ENCODE peak calls at places on chromosomes 5 and 9, in ten cellular contexts. W, G, V, H, J, Q, M, K, O and S are unnamed samples.

GRCh38 chr5:96873469-96873868 is 2.8 kb upstream of the ERAP2 start:
- DNase-seq in W (no peak), G (no peak), V (no peak), H (no peak), J (no peak), Q (no peak), M (no peak), K (no peak), O (no peak), S (no peak)

GRCh38 chr5:157106668-157107461 is 2.0 kb downstream of the HAVCR2 start:
- DNase-seq in W (no peak), G (no peak), V (peak; percentile 66), H (peak; percentile 76), J (peak; percentile 3), Q (peak; percentile 80), M (no peak), K (peak; percentile 25), O (peak; percentile 47), S (no peak)

GRCh38 chr5:179267071-179267670 is 78.1 kb downstream of the ADAMTS2 start:
- DNase-seq in W (no peak), G (no peak), V (no peak), H (peak; percentile 38), J (no peak), Q (peak; percentile 71), M (peak; percentile 68), K (no peak), O (peak; percentile 45), S (no peak)

GRCh38 chr5:75239681-75240080 is 3.0 kb upstream of the ANKRD31 start:
- DNase-seq in W (no peak), G (no peak), V (no peak), H (no peak), J (no peak), Q (no peak), M (no peak), K (no peak), O (no peak), S (no peak)

GRCh38 chr9:21570643-21571275 is 88.6 kb upstream of the IFNE start:
- DNase-seq in W (no peak), G (no peak), V (no peak), H (no peak), J (no peak), Q (no peak), M (no peak), K (no peak), O (no peak), S (no peak)

GRCh38 chr5:111383288-111383970 is 128.9 kb downstream of the STARD4 start:
- DNase-seq in W (no peak), G (no peak), V (no peak), H (no peak), J (peak; percentile 42), Q (no peak), M (no peak), K (no peak), O (no peak), S (no peak)

GRCh38 chr5:139651863-139652787 is 4.0 kb downstream of the CXXC5 start:
- DNase-seq in W (no peak), G (no peak), V (peak; percentile 87), H (peak; percentile 84), J (peak; percentile 94), Q (peak; percentile 94), M (peak; percentile 91), K (peak; percentile 78), O (peak; percentile 76), S (peak; percentile 76)

GRCh38 chr5:56272765-56273164 is 39.6 kb upstream of the ANKRD55 start:
- DNase-seq in W (no peak), G (no peak), V (no peak), H (no peak), J (no peak), Q (no peak), M (no peak), K (no peak), O (no peak), S (no peak)

GRCh38 chr9:20315672-20316071 is 306.6 kb downstream of the MLLT3 start:
- DNase-seq in W (no peak), G (peak; percentile 55), V (peak; percentile 26), H (no peak), J (peak; percentile 91), Q (no peak), M (no peak), K (no peak), O (no peak), S (no peak)

GRCh38 chr9:27478322-27478721 is 45.8 kb upstream of the IFNK start:
- DNase-seq in W (no peak), G (no peak), V (no peak), H (no peak), J (no peak), Q (no peak), M (no peak), K (no peak), O (no peak), S (no peak)

DNA sequence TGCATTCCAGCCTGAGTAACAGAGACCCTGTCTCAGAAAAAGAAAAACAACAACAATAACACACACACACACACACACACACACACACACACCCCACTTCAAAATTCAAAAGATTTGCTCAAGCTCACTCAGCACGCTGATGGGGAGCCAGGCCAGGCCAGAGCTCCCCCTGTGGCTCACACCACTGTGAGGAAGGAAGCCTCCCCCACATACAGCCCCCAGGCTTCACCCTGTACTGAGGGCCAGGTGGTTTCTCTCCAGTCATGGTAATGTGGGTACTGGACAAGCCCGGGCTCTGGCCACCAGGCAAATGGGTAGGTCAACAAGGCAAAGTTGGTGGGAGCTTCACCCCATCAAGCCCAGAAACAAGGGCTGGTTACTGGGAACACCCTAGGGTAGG is 19.0 kb downstream of the ATOX1 start:
- DNase-seq in W (no peak), G (no peak), V (no peak), H (no peak), J (no peak), Q (no peak), M (no peak), K (no peak), O (no peak), S (no peak)
- H3K27ac ChIP-seq in W (no peak overlapping the region), G (peak overlapping the region; percentile 99), V (peak overlapping the region; percentile 81), H (peak overlapping the region; percentile 67), J (peak overlapping the region; percentile 100), Q (no peak overlapping the region), M (peak overlapping the region; percentile 83), K (peak overlapping the region; percentile 62), O (peak overlapping the region; percentile 73), S (no peak overlapping the region)

GRCh38 chr5:73301208-73302088 is 128.5 kb downstream of the TMEM174 start:
- DNase-seq in W (no peak), G (no peak), V (no peak), H (no peak), J (no peak), Q (no peak), M (no peak), K (no peak), O (no peak), S (no peak)

GRCh38 chr5:73300520-73301207 is 127.7 kb downstream of the TMEM174 start:
- DNase-seq in W (no peak), G (no peak), V (no peak), H (no peak), J (no peak), Q (no peak), M (no peak), K (no peak), O (no peak), S (no peak)

GRCh38 chr5:73298251-73299016 is 125.4 kb downstream of the TMEM174 start:
- DNase-seq in W (no peak), G (peak; percentile 78), V (no peak), H (no peak), J (peak; percentile 85), Q (no peak), M (no peak), K (no peak), O (no peak), S (no peak)

GRCh38 chr5:73299017-73299630 is 126.1 kb downstream of the TMEM174 start:
- DNase-seq in W (no peak), G (no peak), V (no peak), H (no peak), J (no peak), Q (peak; percentile 79), M (no peak), K (no peak), O (no peak), S (peak; percentile 11)

GRCh38 chr5:73299665-73300435 is 126.9 kb downstream of the TMEM174 start:
- DNase-seq in W (no peak), G (no peak), V (no peak), H (no peak), J (peak; percentile 23), Q (no peak), M (no peak), K (no peak), O (no peak), S (no peak)
- H3K27me3 ChIP-seq in W (peaks cover 99% of the 10 kb centered on the region), G (peaks cover 9% of the 10 kb centered on the region), V (peaks cover 84% of the 10 kb centered on the region), H (peaks cover 95% of the 10 kb centered on the region), J (peaks cover 8% of the 10 kb centered on the region), Q (no peaks in the 10 kb centered on the region), M (peaks cover 99% of the 10 kb centered on the region), K (peaks cover 96% of the 10 kb centered on the region), O (peaks cover 99% of the 10 kb centered on the region), S (peaks cover 54% of the 10 kb centered on the region)

GRCh38 chr5:167753725-167754490 is 537.5 kb upstream of the WWC1 start:
- DNase-seq in W (no peak), G (no peak), V (no peak), H (no peak), J (no peak), Q (no peak), M (no peak), K (no peak), O (no peak), S (no peak)
- H3K27ac ChIP-seq in W (no peak overlapping the region), G (no peak overlapping the region), V (no peak overlapping the region), H (no peak overlapping the region), J (no peak overlapping the region), Q (no peak overlapping the region), M (no peak overlapping the region), K (no peak overlapping the region), O (no peak overlapping the region), S (no peak overlapping the region)

GRCh38 chr5:180644129-180644824 is 5.1 kb downstream of the FLT4 start:
- DNase-seq in W (no peak), G (no peak), V (no peak), H (no peak), J (no peak), Q (no peak), M (no peak), K (no peak), O (no peak), S (no peak)
- H3K27me3 ChIP-seq in W (no peaks in the 10 kb centered on the region), G (peaks cover 23% of the 10 kb centered on the region), V (peaks cover 11% of the 10 kb centered on the region), H (peaks cover 17% of the 10 kb centered on the region), J (peaks cover 28% of the 10 kb centered on the region), Q (no peaks in the 10 kb centered on the region), M (peaks cover 45% of the 10 kb centered on the region), K (peaks cover 30% of the 10 kb centered on the region), O (peaks cover 16% of the 10 kb centered on the region), S (no peaks in the 10 kb centered on the region)

DNA sequence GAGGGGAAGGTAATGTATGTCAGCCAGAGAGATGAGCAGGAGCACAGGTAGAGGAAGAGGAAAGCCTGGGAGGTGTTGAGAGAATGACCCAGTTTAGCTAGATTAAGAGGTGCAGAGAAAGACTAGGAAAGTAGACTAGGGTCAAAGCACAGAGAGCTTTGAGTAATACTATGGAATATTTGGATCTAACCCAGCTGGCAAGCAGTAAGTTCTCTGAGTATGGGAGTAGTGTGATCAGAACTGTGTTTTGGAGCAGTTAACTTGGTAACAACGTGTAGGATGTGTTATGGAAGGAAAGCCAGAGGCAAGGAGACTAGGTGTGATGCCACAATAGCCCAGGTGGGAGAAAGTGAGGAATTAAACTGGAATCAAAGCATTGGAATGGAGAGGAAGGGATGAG is 84.9 kb upstream of the PTGER4 start:
- DNase-seq in W (no peak), G (no peak), V (no peak), H (no peak), J (peak; percentile 56), Q (no peak), M (no peak), K (no peak), O (no peak), S (no peak)
- H3K27ac ChIP-seq in W (no peak overlapping the region), G (no peak overlapping the region), V (no peak overlapping the region), H (no peak overlapping the region), J (no peak overlapping the region), Q (no peak overlapping the region), M (no peak overlapping the region), K (no peak overlapping the region), O (no peak overlapping the region), S (no peak overlapping the region)

GRCh38 chr9:136740069-136740468 is 2.7 kb downstream of the LCN10 start:
- DNase-seq in W (no peak), G (no peak), V (no peak), H (no peak), J (no peak), Q (no peak), M (no peak), K (peak; percentile 9), O (no peak), S (no peak)
- H3K27me3 ChIP-seq in W (peaks cover 14% of the 10 kb centered on the region), G (peaks cover 56% of the 10 kb centered on the region), V (peaks cover 24% of the 10 kb centered on the region), H (peaks cover 38% of the 10 kb centered on the region), J (peaks cover 62% of the 10 kb centered on the region), Q (no peaks in the 10 kb centered on the region), M (peaks cover 49% of the 10 kb centered on the region), K (no peaks in the 10 kb centered on the region), O (peaks cover 16% of the 10 kb centered on the region), S (no peaks in the 10 kb centered on the region)